ENCODE peak calls at places on chromosomes 12 and 14, in five cellular contexts. H is HFFc6, P is Peyer's patch, U is Caco-2, X is fibroblast of lung. L is an unnamed sample.

GRCh38 chr12:119134673-119135072 is 44.1 kb upstream of the HSPB8 start:
- DNase-seq in H (no peak), P (no peak), U (no peak), X (no peak), L (no peak)

GRCh38 chr12:56818629-56819028 is 55.5 kb downstream of the HSD17B6 start:
- DNase-seq in H (no peak), P (no peak), U (no peak), X (no peak), L (no peak)

GRCh38 chr12:125164541-125164940 is 99.3 kb downstream of the AACS start:
- DNase-seq in H (no peak), P (no peak), U (no peak), X (no peak), L (no peak)

GRCh38 chr12:14654842-14655241 is 41.6 kb downstream of the GUCY2C start:
- DNase-seq in H (no peak), P (no peak), U (no peak), X (no peak), L (no peak)

GRCh38 chr14:39592390-39592789 is 160.2 kb upstream of the FBXO33 start:
- DNase-seq in H (no peak), P (no peak), U (no peak), X (no peak), L (no peak)

GRCh38 chr14:89563503-89563902 is 146.5 kb upstream of the FOXN3 start:
- DNase-seq in H (no peak), P (no peak), U (no peak), X (no peak), L (no peak)

GRCh38 chr14:105478624-105479305 is 4.1 kb downstream of the CRIP2 start:
- DNase-seq in H (no peak), P (no peak), U (no peak), X (no peak), L (no peak)

GRCh38 chr12:53737951-53738833 is 10.9 kb upstream of the CALCOCO1 start:
- DNase-seq in H (no peak), P (peak), U (no peak), X (no peak), L (no peak)

GRCh38 chr12:57090924-57091632 is 2.2 kb downstream of the NAB2 start:
- DNase-seq in H (peak), P (no peak), U (no peak), X (no peak), L (no peak)

GRCh38 chr12:68886636-68887572 is 46.1 kb downstream of the CPM start:
- DNase-seq in H (no peak), P (no peak), U (no peak), X (no peak), L (no peak)

GRCh38 chr12:11166300-11166699 is 4.7 kb upstream of the SMIM10L1 start:
- DNase-seq in H (no peak), P (no peak), U (no peak), X (no peak), L (no peak)

GRCh38 chr12:2332266-2332665 is 279.5 kb downstream of the CACNA1C start:
- DNase-seq in H (peak), P (no peak), U (no peak), X (peak), L (peak)

GRCh38 chr12:105813201-105813600 is 325.6 kb downstream of the NUAK1 start:
- DNase-seq in H (no peak), P (no peak), U (no peak), X (no peak), L (no peak)

GRCh38 chr14:24331731-24332093 is 3.2 kb downstream of the ADCY4 start:
- DNase-seq in H (no peak), P (no peak), U (no peak), X (no peak), L (no peak)

GRCh38 chr14:102496331-102496691 is 13.3 kb downstream of the ANKRD9 start:
- DNase-seq in H (no peak), P (no peak), U (no peak), X (no peak), L (no peak)

GRCh38 chr14:39376671-39377403 is 55.4 kb downstream of the FBXO33 start:
- DNase-seq in H (peak), P (no peak), U (no peak), X (peak), L (peak)

GRCh38 chr14:73612339-73613045 is at the start of gene ACOT6:
- DNase-seq in H (peak), P (peak), U (peak), X (peak), L (peak)

GRCh38 chr14:52547526-52547925 is 4.8 kb downstream of the TXNDC16 start:
- DNase-seq in H (no peak), P (no peak), U (no peak), X (no peak), L (no peak)

GRCh38 chr12:10571141-10571540 is 42.3 kb downstream of the MAGOHB start:
- DNase-seq in H (no peak), P (no peak), U (no peak), X (no peak), L (no peak)

GRCh38 chr12:101928556-101928955 is 51.2 kb downstream of the DRAM1 start:
- DNase-seq in H (no peak), P (no peak), U (no peak), X (no peak), L (no peak)

GRCh38 chr12:117671734-117672133 is 297.1 kb downstream of the KSR2 start:
- DNase-seq in H (peak), P (no peak), U (peak), X (no peak), L (peak)

GRCh38 chr12:9113987-9114309 is 1.8 kb downstream of the A2M start:
- DNase-seq in H (no peak), P (no peak), U (no peak), X (no peak), L (no peak)

GRCh38 chr14:34682787-34683321 is 31.5 kb downstream of the CFL2 start:
- DNase-seq in H (peak), P (no peak), U (no peak), X (peak), L (peak)

GRCh38 chr12:3172124-3173007 is 95.2 kb downstream of the TSPAN9 start:
- DNase-seq in H (no peak), P (no peak), U (no peak), X (no peak), L (no peak)

GRCh38 chr12:50061172-50061571 is 3.8 kb downstream of the ASIC1 start:
- DNase-seq in H (no peak), P (no peak), U (no peak), X (no peak), L (no peak)

GRCh38 chr12:8996682-8997405 is 7.5 kb downstream of the KLRG1 start:
- DNase-seq in H (peak), P (no peak), U (no peak), X (peak), L (peak)

GRCh38 chr14:36952702-36953101 is 219.7 kb downstream of the SLC25A21 start:
- DNase-seq in H (peak), P (no peak), U (no peak), X (no peak), L (peak)

GRCh38 chr12:130874696-130875095 is 2.8 kb downstream of the RAN start:
- DNase-seq in H (no peak), P (no peak), U (no peak), X (no peak), L (no peak)

GRCh38 chr14:70641548-70642312 is at the start of gene TTC9:
- DNase-seq in H (no peak), P (no peak), U (no peak), X (no peak), L (no peak)

GRCh38 chr14:72546359-72547035 is 347.4 kb downstream of the DPF3 start:
- DNase-seq in H (no peak), P (no peak), U (no peak), X (no peak), L (no peak)

GRCh38 chr14:72549848-72550247 is 344.1 kb downstream of the DPF3 start:
- DNase-seq in H (no peak), P (no peak), U (no peak), X (no peak), L (no peak)

GRCh38 chr14:72549026-72549425 is 344.9 kb downstream of the DPF3 start:
- DNase-seq in H (no peak), P (no peak), U (no peak), X (no peak), L (no peak)

GRCh38 chr14:72545411-72546311 is 348.2 kb downstream of the DPF3 start:
- DNase-seq in H (no peak), P (peak), U (no peak), X (no peak), L (no peak)

GRCh38 chr14:72547999-72548398 is 345.9 kb downstream of the DPF3 start:
- DNase-seq in H (no peak), P (no peak), U (no peak), X (no peak), L (no peak)
- TF ChIP-seq CTCF in H (peak), P (no peak), U (no peak), X (no peak), L (no peak)

GRCh38 chr12:75437564-75437963 is 43.0 kb upstream of the GLIPR1 start:
- DNase-seq in H (peak), P (no peak), U (no peak), X (peak), L (peak)
- TF ChIP-seq CTCF in H (peak), P (no peak), U (peak), X (peak), L (peak)

GRCh38 chr14:80364816-80365215 is 153.5 kb upstream of the DIO2 start:
- DNase-seq in H (no peak), P (no peak), U (peak), X (no peak), L (no peak)

GRCh38 chr14:80364274-80364673 is 153.0 kb upstream of the DIO2 start:
- DNase-seq in H (peak), P (no peak), U (no peak), X (peak), L (peak)
- TF ChIP-seq CTCF in H (peak), P (no peak), U (peak), X (peak), L (peak)

GRCh38 chr14:59634617-59635016 is 58.0 kb upstream of the CCDC175 start:
- DNase-seq in H (no peak), P (no peak), U (no peak), X (no peak), L (no peak)

GRCh38 chr14:59632381-59632780 is 55.8 kb upstream of the CCDC175 start:
- DNase-seq in H (no peak), P (no peak), U (no peak), X (peak), L (peak)

GRCh38 chr14:59630281-59630963 is 53.8 kb upstream of the CCDC175 start:
- DNase-seq in H (no peak), P (no peak), U (no peak), X (no peak), L (peak)

GRCh38 chr14:59629384-59630158 is 53.0 kb upstream of the CCDC175 start:
- DNase-seq in H (no peak), P (no peak), U (no peak), X (no peak), L (no peak)

DNA sequence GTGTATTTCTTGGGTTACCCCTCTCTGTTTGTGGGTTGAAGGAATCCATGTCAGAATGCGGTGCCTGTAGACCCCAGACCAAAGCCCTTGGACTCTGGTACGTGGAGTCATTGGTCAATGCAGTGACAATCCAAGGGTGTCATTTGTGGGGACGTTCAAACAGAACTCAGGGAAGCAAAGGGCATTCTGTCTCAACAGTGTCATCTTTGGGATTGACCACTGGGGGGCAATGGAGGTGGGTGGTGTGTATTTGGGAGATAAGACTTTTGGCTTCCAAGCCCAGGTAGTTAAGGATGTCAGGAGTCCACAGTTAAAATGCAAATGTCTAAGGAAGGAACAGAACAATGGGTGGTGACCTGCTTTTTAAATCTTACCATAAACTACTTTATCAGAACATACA is 54.6 kb upstream of the CCDC175 start:
- DNase-seq in H (no peak), P (no peak), U (no peak), X (peak), L (no peak)
- TF ChIP-seq CTCF in H (peak), P (no peak), U (peak), X (peak), L (peak)

DNA sequence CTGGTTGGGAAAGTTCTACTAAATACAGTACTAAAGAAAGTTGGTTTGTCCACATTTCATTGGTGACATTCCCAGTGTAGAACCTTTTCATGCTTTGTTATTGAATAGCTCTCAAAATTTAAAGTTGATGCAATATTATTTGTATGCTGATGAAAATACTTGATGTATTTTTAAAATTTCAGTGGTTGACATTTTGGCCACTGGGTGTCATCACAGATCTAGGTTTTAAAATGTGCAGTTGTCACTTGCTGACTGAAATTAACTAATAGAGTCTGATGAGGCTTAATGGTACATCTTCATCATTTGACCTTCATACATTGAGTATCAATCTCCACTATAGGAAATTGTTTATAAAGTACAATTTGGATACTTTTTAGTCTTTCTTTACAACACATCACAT is 37.1 kb downstream of the CMAS start:
- DNase-seq in H (peak), P (no peak), U (no peak), X (peak), L (peak)
- TF ChIP-seq CTCF in H (peak), P (no peak), U (peak), X (peak), L (peak)

DNA sequence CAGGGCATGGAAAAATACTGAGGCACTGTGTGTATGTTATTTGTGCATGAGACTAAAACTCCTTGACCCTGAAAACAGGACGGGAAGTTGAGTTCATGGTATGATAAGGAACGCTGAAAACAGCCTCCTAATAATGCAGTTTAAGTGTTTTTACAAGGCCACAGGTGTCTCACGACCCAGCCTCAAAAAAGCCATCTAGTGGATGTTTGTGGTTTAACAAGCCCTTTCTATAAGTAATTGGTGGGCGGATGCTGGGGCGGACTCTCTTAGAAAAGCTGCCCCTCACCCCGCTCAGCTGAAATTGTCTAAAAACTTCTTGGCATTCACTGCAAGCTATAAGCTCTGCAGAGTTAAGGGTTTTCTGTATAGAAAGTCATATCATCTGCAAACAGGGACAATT is 184.5 kb downstream of the NUBPL start:
- DNase-seq in H (no peak), P (no peak), U (no peak), X (no peak), L (no peak)
- TF ChIP-seq CTCF in H (peak), P (no peak), U (no peak), X (no peak), L (no peak)

DNA sequence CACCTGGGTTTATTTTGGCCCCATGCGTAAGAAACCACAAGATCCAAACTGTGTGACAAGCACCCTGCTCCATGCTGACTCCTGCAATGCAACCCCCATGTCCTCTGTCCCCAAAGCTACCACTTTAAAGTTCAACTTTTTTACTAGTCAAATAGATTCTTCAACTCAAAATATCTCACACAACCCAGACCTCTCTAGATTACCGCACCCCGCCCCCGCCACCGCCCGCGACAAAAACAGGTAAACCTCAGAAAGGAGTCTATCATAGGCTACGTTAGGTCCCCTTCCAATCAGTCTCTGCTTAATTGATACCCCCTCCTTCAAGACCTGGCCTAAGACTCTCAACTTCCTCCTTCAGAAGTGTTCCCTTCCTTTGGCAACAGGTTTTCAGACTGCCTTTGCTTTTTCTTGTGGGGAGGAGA is 2.2 kb downstream of the ZFP36L1 start:
- DNase-seq in H (no peak), P (peak), U (no peak), X (no peak), L (no peak)
- TF ChIP-seq CTCF in H (no peak), P (no peak), U (no peak), X (no peak), L (no peak)

DNA sequence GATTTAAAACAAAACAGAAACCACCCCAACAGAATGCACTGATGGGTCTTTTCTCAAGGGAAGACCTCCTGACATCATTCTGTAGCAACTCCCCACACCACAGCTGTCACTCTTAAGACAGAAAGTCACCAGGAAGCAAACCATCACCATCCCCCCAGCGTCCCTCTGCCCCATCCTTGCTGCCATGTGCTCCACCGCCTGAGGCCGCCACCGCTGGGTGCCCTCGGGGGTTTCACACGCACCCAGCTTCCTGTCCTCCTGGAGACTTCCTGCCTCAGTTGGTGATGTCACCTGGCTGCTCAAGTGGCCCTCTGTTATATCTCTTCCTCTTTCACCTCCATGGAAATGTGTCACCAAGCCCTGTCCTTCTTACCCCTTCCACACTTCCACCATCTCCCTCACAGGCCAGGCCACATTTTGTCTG is 71.4 kb upstream of the GPR68 start:
- DNase-seq in H (no peak), P (peak), U (no peak), X (no peak), L (no peak)
- TF ChIP-seq CTCF in H (no peak), P (no peak), U (no peak), X (no peak), L (no peak)

DNA sequence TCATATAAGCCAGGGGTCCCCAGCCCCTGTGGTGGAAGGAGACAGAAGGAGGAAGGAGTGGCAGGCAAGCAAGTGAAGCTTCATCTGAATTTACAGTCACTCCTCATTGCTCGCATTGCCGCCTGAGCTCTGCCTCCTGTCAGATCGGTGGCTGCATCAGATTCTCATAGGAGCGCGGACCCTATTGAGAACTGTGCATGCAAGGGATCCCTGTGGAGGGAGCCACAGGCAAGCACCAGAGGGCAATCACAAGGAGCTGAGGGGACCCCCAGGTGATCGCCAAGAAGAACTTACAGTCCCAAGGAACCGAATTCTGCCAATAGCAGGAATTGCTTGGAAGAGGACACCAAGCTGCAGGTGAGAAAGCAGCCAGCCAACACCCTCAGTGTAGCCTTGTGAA is 33.2 kb upstream of the VRK1 start:
- DNase-seq in H (no peak), P (no peak), U (no peak), X (no peak), L (no peak)
- TF ChIP-seq CTCF in H (no peak), P (no peak), U (no peak), X (no peak), L (no peak)

DNA sequence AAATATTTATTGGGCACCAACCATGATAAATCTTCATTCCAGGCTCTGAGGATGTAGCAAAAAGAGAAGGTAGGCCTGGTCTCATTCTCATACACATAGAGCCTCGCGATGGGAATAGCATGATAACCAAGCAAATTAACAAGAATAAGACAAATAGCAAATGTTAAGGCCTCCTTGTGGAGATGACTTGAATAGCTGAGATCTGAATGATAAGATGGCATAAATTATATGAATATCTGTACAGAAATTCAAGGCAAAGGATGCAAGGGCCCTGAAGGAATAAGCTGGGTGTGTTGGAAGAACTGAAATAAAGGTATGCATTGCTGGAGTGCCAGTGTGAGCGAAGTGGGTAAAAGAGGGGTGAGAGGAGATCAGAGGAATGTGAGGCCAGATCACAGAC is 114.8 kb downstream of the ALX1 start:
- DNase-seq in H (no peak), P (no peak), U (no peak), X (no peak), L (no peak)
- TF ChIP-seq CTCF in H (no peak), P (no peak), U (no peak), X (no peak), L (no peak)